ENCODE peak calls at places on chromosomes 4 and X, in ten cellular contexts. One of them, this sample, is unnamed. For H3K4me1, the result is how much of the 10 kb centered on the place peaks cover.

GRCh38 chr4:157220026-157220881 is at the start of gene GRIA2:
- DNase-seq in body of pancreas: peak
- DNase-seq in SJSA1: peak
- DNase-seq in SK-N-SH: peak
- DNase-seq in cardiac muscle cell: peak
- DNase-seq in right atrium auricular region: no peak
- DNase-seq in lung: no peak
- DNase-seq in testis: peak
- DNase-seq in CD8-positive, alpha-beta memory T cell: no peak
- DNase-seq in PC-9: no peak
- DNase-seq in this sample: peak

GRCh38 chr4:165516281-165516833 is 137.5 kb downstream of the CPE start:
- DNase-seq in testis: no peak
- DNase-seq in lung: no peak
- DNase-seq in SK-N-SH: no peak
- DNase-seq in SJSA1: no peak
- DNase-seq in right atrium auricular region: no peak
- DNase-seq in PC-9: no peak
- DNase-seq in cardiac muscle cell: no peak
- DNase-seq in CD8-positive, alpha-beta memory T cell: no peak
- DNase-seq in body of pancreas: no peak
- DNase-seq in this sample: no peak

GRCh38 chr4:37836838-37837413 is 10.4 kb downstream of the PGM2 start:
- DNase-seq in SJSA1: no peak
- DNase-seq in testis: no peak
- DNase-seq in cardiac muscle cell: no peak
- DNase-seq in lung: no peak
- DNase-seq in CD8-positive, alpha-beta memory T cell: no peak
- DNase-seq in body of pancreas: no peak
- DNase-seq in PC-9: no peak
- DNase-seq in SK-N-SH: no peak
- DNase-seq in right atrium auricular region: no peak
- DNase-seq in this sample: no peak

GRCh38 chrX:74232859-74233258 is 71.1 kb upstream of the ZCCHC13 start:
- DNase-seq in testis: no peak
- DNase-seq in body of pancreas: no peak
- DNase-seq in lung: no peak
- DNase-seq in CD8-positive, alpha-beta memory T cell: no peak
- DNase-seq in SK-N-SH: peak
- DNase-seq in SJSA1: no peak
- DNase-seq in right atrium auricular region: no peak
- DNase-seq in PC-9: no peak
- DNase-seq in cardiac muscle cell: no peak
- DNase-seq in this sample: no peak

GRCh38 chr4:147717878-147718277 is 14.0 kb upstream of the ARHGAP10 start:
- DNase-seq in right atrium auricular region: no peak
- DNase-seq in SJSA1: no peak
- DNase-seq in testis: no peak
- DNase-seq in CD8-positive, alpha-beta memory T cell: no peak
- DNase-seq in cardiac muscle cell: no peak
- DNase-seq in body of pancreas: no peak
- DNase-seq in PC-9: no peak
- DNase-seq in lung: no peak
- DNase-seq in SK-N-SH: no peak
- DNase-seq in this sample: no peak

GRCh38 chr4:189200346-189200745 is 740.3 kb upstream of the FRG1 start:
- DNase-seq in testis: no peak
- DNase-seq in PC-9: no peak
- DNase-seq in lung: no peak
- DNase-seq in SJSA1: no peak
- DNase-seq in right atrium auricular region: no peak
- DNase-seq in CD8-positive, alpha-beta memory T cell: no peak
- DNase-seq in SK-N-SH: no peak
- DNase-seq in body of pancreas: no peak
- DNase-seq in cardiac muscle cell: no peak
- DNase-seq in this sample: no peak

GRCh38 chrX:153488231-153488914 is 6.4 kb upstream of the BGN start:
- DNase-seq in testis: peak
- DNase-seq in lung: no peak
- DNase-seq in cardiac muscle cell: no peak
- DNase-seq in CD8-positive, alpha-beta memory T cell: no peak
- DNase-seq in PC-9: no peak
- DNase-seq in right atrium auricular region: no peak
- DNase-seq in body of pancreas: no peak
- DNase-seq in SJSA1: no peak
- DNase-seq in SK-N-SH: no peak
- DNase-seq in this sample: no peak

GRCh38 chr4:133157460-133158160 is 8.5 kb downstream of the PCDH10 start:
- DNase-seq in right atrium auricular region: no peak
- DNase-seq in SK-N-SH: no peak
- DNase-seq in CD8-positive, alpha-beta memory T cell: no peak
- DNase-seq in lung: no peak
- DNase-seq in body of pancreas: no peak
- DNase-seq in testis: no peak
- DNase-seq in SJSA1: no peak
- DNase-seq in PC-9: no peak
- DNase-seq in cardiac muscle cell: no peak
- DNase-seq in this sample: no peak

GRCh38 chr4:22573198-22573597 is 57.3 kb upstream of the ADGRA3 start:
- DNase-seq in PC-9: no peak
- DNase-seq in SK-N-SH: no peak
- DNase-seq in CD8-positive, alpha-beta memory T cell: no peak
- DNase-seq in cardiac muscle cell: peak
- DNase-seq in SJSA1: no peak
- DNase-seq in lung: peak
- DNase-seq in testis: peak
- DNase-seq in body of pancreas: peak
- DNase-seq in right atrium auricular region: peak
- DNase-seq in this sample: no peak

GRCh38 chr4:172809319-172809718 is 359.3 kb upstream of the GALNT7 start:
- DNase-seq in SK-N-SH: no peak
- DNase-seq in PC-9: no peak
- DNase-seq in body of pancreas: no peak
- DNase-seq in CD8-positive, alpha-beta memory T cell: no peak
- DNase-seq in cardiac muscle cell: peak
- DNase-seq in testis: no peak
- DNase-seq in SJSA1: no peak
- DNase-seq in lung: no peak
- DNase-seq in right atrium auricular region: no peak
- DNase-seq in this sample: no peak

GRCh38 chr4:77146426-77147399 is 10.3 kb upstream of the CCNG2 start:
- DNase-seq in right atrium auricular region: no peak
- DNase-seq in CD8-positive, alpha-beta memory T cell: no peak
- DNase-seq in body of pancreas: no peak
- DNase-seq in cardiac muscle cell: no peak
- DNase-seq in PC-9: peak
- DNase-seq in lung: no peak
- DNase-seq in SJSA1: no peak
- DNase-seq in SK-N-SH: no peak
- DNase-seq in testis: no peak
- DNase-seq in this sample: no peak

GRCh38 chr4:47213971-47214370 is 182.6 kb downstream of the GABRB1 start:
- DNase-seq in PC-9: peak
- DNase-seq in CD8-positive, alpha-beta memory T cell: no peak
- DNase-seq in SJSA1: peak
- DNase-seq in cardiac muscle cell: no peak
- DNase-seq in testis: no peak
- DNase-seq in right atrium auricular region: no peak
- DNase-seq in lung: no peak
- DNase-seq in SK-N-SH: no peak
- DNase-seq in body of pancreas: no peak
- DNase-seq in this sample: peak

GRCh38 chr4:123661080-123661737 is 264.6 kb downstream of the SPRY1 start:
- DNase-seq in cardiac muscle cell: peak
- DNase-seq in body of pancreas: no peak
- DNase-seq in testis: no peak
- DNase-seq in right atrium auricular region: no peak
- DNase-seq in SK-N-SH: peak
- DNase-seq in lung: no peak
- DNase-seq in PC-9: no peak
- DNase-seq in CD8-positive, alpha-beta memory T cell: no peak
- DNase-seq in SJSA1: peak
- DNase-seq in this sample: no peak

GRCh38 chr4:177246636-177247584 is 62.8 kb upstream of the NEIL3 start:
- DNase-seq in right atrium auricular region: no peak
- DNase-seq in testis: no peak
- DNase-seq in SK-N-SH: no peak
- DNase-seq in cardiac muscle cell: no peak
- DNase-seq in PC-9: no peak
- DNase-seq in body of pancreas: no peak
- DNase-seq in lung: no peak
- DNase-seq in SJSA1: no peak
- DNase-seq in CD8-positive, alpha-beta memory T cell: no peak
- DNase-seq in this sample: no peak

GRCh38 chrX:39532761-39533160 is 565.0 kb downstream of the BCOR start:
- DNase-seq in CD8-positive, alpha-beta memory T cell: no peak
- DNase-seq in SJSA1: no peak
- DNase-seq in body of pancreas: no peak
- DNase-seq in right atrium auricular region: no peak
- DNase-seq in testis: no peak
- DNase-seq in lung: no peak
- DNase-seq in PC-9: no peak
- DNase-seq in SK-N-SH: no peak
- DNase-seq in cardiac muscle cell: no peak
- DNase-seq in this sample: no peak

GRCh38 chrX:39534949-39535348 is 562.8 kb downstream of the BCOR start:
- DNase-seq in PC-9: no peak
- DNase-seq in body of pancreas: no peak
- DNase-seq in cardiac muscle cell: no peak
- DNase-seq in testis: no peak
- DNase-seq in right atrium auricular region: no peak
- DNase-seq in CD8-positive, alpha-beta memory T cell: no peak
- DNase-seq in SK-N-SH: no peak
- DNase-seq in SJSA1: no peak
- DNase-seq in lung: no peak
- DNase-seq in this sample: no peak

GRCh38 chrX:39541881-39542280 is 555.9 kb downstream of the BCOR start:
- DNase-seq in PC-9: no peak
- DNase-seq in body of pancreas: no peak
- DNase-seq in CD8-positive, alpha-beta memory T cell: no peak
- DNase-seq in lung: no peak
- DNase-seq in cardiac muscle cell: no peak
- DNase-seq in SJSA1: no peak
- DNase-seq in testis: no peak
- DNase-seq in SK-N-SH: no peak
- DNase-seq in right atrium auricular region: no peak
- DNase-seq in this sample: no peak

GRCh38 chrX:39536165-39536564 is 561.6 kb downstream of the BCOR start:
- DNase-seq in CD8-positive, alpha-beta memory T cell: no peak
- DNase-seq in PC-9: no peak
- DNase-seq in testis: peak
- DNase-seq in body of pancreas: no peak
- DNase-seq in right atrium auricular region: no peak
- DNase-seq in SK-N-SH: no peak
- DNase-seq in lung: no peak
- DNase-seq in cardiac muscle cell: no peak
- DNase-seq in SJSA1: no peak
- DNase-seq in this sample: no peak
- H3K4me1 ChIP-seq in CD8-positive, alpha-beta memory T cell: under half
- H3K4me1 ChIP-seq in PC-9: under half
- H3K4me1 ChIP-seq in testis: under half
- H3K4me1 ChIP-seq in body of pancreas: under half
- H3K4me1 ChIP-seq in right atrium auricular region: under half
- H3K4me1 ChIP-seq in SK-N-SH: under half
- H3K4me1 ChIP-seq in lung: under half
- H3K4me1 ChIP-seq in cardiac muscle cell: under half
- H3K4me1 ChIP-seq in SJSA1: under half
- H3K4me1 ChIP-seq in this sample: under half

DNA sequence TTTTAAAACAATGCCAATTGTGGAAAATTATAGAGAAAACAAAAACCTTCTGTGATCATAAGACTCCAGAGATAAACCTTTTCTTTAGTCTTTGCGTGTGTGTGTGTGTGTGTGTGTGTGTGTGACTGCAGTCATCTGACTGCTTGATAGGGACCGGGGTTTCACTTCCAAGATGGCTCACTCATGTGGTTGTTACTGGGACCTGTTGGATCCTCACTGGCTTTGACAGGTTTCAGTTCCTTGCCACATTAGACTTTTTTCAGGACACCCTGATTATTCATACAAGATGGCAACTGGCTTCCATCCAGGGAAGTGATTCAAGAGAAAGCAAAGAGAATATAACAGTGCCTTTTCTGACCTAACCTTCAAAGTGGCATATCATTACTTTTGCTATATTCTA is 21.9 kb upstream of the MAD2L1 start:
- DNase-seq in CD8-positive, alpha-beta memory T cell: no peak
- DNase-seq in PC-9: no peak
- DNase-seq in SK-N-SH: no peak
- DNase-seq in SJSA1: no peak
- DNase-seq in lung: no peak
- DNase-seq in right atrium auricular region: no peak
- DNase-seq in testis: no peak
- DNase-seq in cardiac muscle cell: no peak
- DNase-seq in body of pancreas: no peak
- DNase-seq in this sample: no peak
- H3K4me1 ChIP-seq in CD8-positive, alpha-beta memory T cell: under half
- H3K4me1 ChIP-seq in PC-9: under half
- H3K4me1 ChIP-seq in SK-N-SH: under half
- H3K4me1 ChIP-seq in SJSA1: under half
- H3K4me1 ChIP-seq in lung: under half
- H3K4me1 ChIP-seq in right atrium auricular region: under half
- H3K4me1 ChIP-seq in testis: under half
- H3K4me1 ChIP-seq in cardiac muscle cell: under half
- H3K4me1 ChIP-seq in body of pancreas: under half
- H3K4me1 ChIP-seq in this sample: under half

DNA sequence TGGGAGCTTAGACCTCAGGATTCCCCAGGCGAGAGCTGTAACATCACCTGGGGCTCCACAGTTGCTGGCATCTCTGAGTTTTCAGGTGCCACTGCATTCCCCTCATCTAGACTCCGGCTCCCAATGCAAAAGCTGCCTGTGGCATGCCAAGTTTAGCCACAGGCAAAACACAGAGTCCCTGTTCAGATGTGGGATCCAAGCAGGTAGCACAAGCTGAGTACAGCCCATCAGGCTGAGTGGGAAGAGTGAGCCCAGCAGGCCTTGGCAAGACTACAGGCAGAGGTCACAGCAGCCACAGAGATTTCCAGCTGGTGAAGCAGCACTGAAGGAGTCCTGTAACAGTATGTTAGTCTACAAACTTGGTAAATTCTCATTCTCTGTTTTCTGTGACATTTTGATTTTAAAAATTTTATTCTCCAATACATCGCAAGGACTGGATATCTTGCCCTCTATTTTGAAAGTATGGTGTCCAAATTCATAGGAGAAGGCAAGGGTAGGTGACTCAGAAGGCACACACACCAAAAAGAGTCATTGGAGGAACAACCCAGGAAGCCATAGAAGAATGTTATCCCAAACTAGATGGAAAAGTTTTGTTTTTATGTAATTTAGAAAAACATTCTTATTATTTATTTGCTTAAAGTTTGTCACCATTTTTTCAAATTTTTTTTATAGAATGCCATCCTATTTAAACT is 13.6 kb upstream of the CXCL2 start:
- DNase-seq in right atrium auricular region: no peak
- DNase-seq in PC-9: no peak
- DNase-seq in body of pancreas: no peak
- DNase-seq in SK-N-SH: no peak
- DNase-seq in testis: no peak
- DNase-seq in lung: no peak
- DNase-seq in CD8-positive, alpha-beta memory T cell: no peak
- DNase-seq in cardiac muscle cell: no peak
- DNase-seq in SJSA1: no peak
- DNase-seq in this sample: peak
- H3K4me1 ChIP-seq in right atrium auricular region: half or more
- H3K4me1 ChIP-seq in PC-9: half or more
- H3K4me1 ChIP-seq in body of pancreas: under half
- H3K4me1 ChIP-seq in SK-N-SH: under half
- H3K4me1 ChIP-seq in testis: under half
- H3K4me1 ChIP-seq in lung: under half
- H3K4me1 ChIP-seq in CD8-positive, alpha-beta memory T cell: under half
- H3K4me1 ChIP-seq in cardiac muscle cell: under half
- H3K4me1 ChIP-seq in SJSA1: half or more
- H3K4me1 ChIP-seq in this sample: half or more

GRCh38 chr4:155674669-155675071 is 8.0 kb downstream of the GUCY1A1 start:
- DNase-seq in body of pancreas: no peak
- DNase-seq in PC-9: no peak
- DNase-seq in SJSA1: no peak
- DNase-seq in lung: no peak
- DNase-seq in right atrium auricular region: no peak
- DNase-seq in cardiac muscle cell: no peak
- DNase-seq in SK-N-SH: no peak
- DNase-seq in testis: no peak
- DNase-seq in CD8-positive, alpha-beta memory T cell: no peak
- DNase-seq in this sample: no peak
- H3K4me1 ChIP-seq in body of pancreas: under half
- H3K4me1 ChIP-seq in PC-9: under half
- H3K4me1 ChIP-seq in SJSA1: under half
- H3K4me1 ChIP-seq in lung: under half
- H3K4me1 ChIP-seq in right atrium auricular region: under half
- H3K4me1 ChIP-seq in cardiac muscle cell: half or more
- H3K4me1 ChIP-seq in SK-N-SH: under half
- H3K4me1 ChIP-seq in testis: under half
- H3K4me1 ChIP-seq in CD8-positive, alpha-beta memory T cell: under half
- H3K4me1 ChIP-seq in this sample: under half

This sample was measured in foreskin keratinocyte.